ENCODE peak calls at places on chromosomes 4 and X, in seven cellular contexts. Z is cardiac muscle cell, L is GM06990, H is breast epithelium, T is mucosa of descending colon, Q is fibroblast of lung, X is dorsolateral prefrontal cortex. J is an unnamed sample.

GRCh38 chr4:16225681-16225995 is 633 bp downstream of the TAPT1 start:
- DNase-seq in Q (peak), L (no peak), X (no peak), Z (no peak), T (no peak), H (no peak), J (no peak)

GRCh38 chr4:4386736-4387392 is at the start of gene NSG1:
- DNase-seq in Q (no peak), H (no peak), X (peak), L (no peak), T (no peak), Z (peak), J (no peak)

GRCh38 chr4:127810551-127810950 is 28.4 kb downstream of the HSPA4L start:
- DNase-seq in L (no peak), T (no peak), X (no peak), Z (no peak), Q (no peak), H (no peak), J (no peak)

GRCh38 chr4:167290684-167291083 is 56.4 kb upstream of the SPOCK3 start:
- DNase-seq in H (no peak), X (no peak), Q (peak), T (no peak), L (no peak), Z (peak), J (no peak)

GRCh38 chr4:78512357-78512920 is 39.1 kb upstream of the ANXA3 start:
- DNase-seq in H (no peak), T (peak), L (no peak), X (no peak), Z (peak), Q (no peak), J (no peak)

GRCh38 chr4:166091914-166092510 is 219.0 kb downstream of the TLL1 start:
- DNase-seq in Q (peak), T (peak), L (peak), H (no peak), Z (peak), X (no peak), J (no peak)

GRCh38 chr4:1488831-1489638 is 82.8 kb upstream of the NKX1-1 start:
- DNase-seq in H (no peak), Z (no peak), L (no peak), Q (no peak), X (no peak), T (no peak), J (no peak)

GRCh38 chr4:56410247-56410646 is 23.0 kb upstream of the AASDH start:
- DNase-seq in T (peak), L (no peak), Z (peak), X (peak), H (no peak), Q (peak), J (no peak)

GRCh38 chr4:187167126-187167525 is 443.5 kb upstream of the FAT1 start:
- DNase-seq in Q (no peak), L (no peak), H (no peak), X (no peak), T (peak), Z (no peak), J (no peak)

GRCh38 chr4:157012781-157013180 is 41.2 kb upstream of the PDGFC start:
- DNase-seq in Q (no peak), X (no peak), T (no peak), Z (peak), H (no peak), L (no peak), J (no peak)

GRCh38 chr4:177726111-177726510 is 283.9 kb upstream of the AGA start:
- DNase-seq in Q (peak), H (no peak), T (no peak), L (no peak), X (no peak), Z (no peak), J (no peak)

GRCh38 chr4:158302076-158302866 is 92.0 kb downstream of the TMEM144 start:
- DNase-seq in X (no peak), T (no peak), H (no peak), Z (peak), L (no peak), Q (peak), J (no peak)

GRCh38 chrX:81174286-81174685 is 27.4 kb downstream of the HMGN5 start:
- DNase-seq in H (no peak), Q (peak), Z (peak), L (no peak), X (no peak), T (no peak), J (no peak)

GRCh38 chrX:101057095-101057714 is 5.3 kb upstream of the TRMT2B start:
- DNase-seq in T (no peak), Q (no peak), X (no peak), L (peak), Z (peak), H (no peak), J (no peak)

GRCh38 chr4:183447646-183448045 is 3.2 kb downstream of the CDKN2AIP start:
- DNase-seq in Z (no peak), Q (no peak), T (no peak), H (no peak), L (no peak), X (no peak), J (no peak)

GRCh38 chrX:23381688-23382087 is 47.0 kb downstream of the PTCHD1 start:
- DNase-seq in Q (no peak), T (no peak), L (no peak), Z (no peak), H (no peak), X (no peak), J (no peak)

GRCh38 chr4:87961993-87962791 is 13.3 kb upstream of the SPP1 start:
- DNase-seq in Q (peak), L (no peak), T (no peak), X (no peak), Z (peak), H (no peak), J (no peak)

GRCh38 chrX:155757366-155757765 is 123.8 kb upstream of the VAMP7 start:
- DNase-seq in Z (no peak), H (no peak), L (no peak), T (no peak), X (no peak), Q (no peak), J (no peak)

GRCh38 chr4:162683659-162684370 is 482.9 kb downstream of the NAF1 start:
- DNase-seq in Q (no peak), H (no peak), Z (no peak), T (no peak), L (no peak), X (no peak), J (no peak)

DNA sequence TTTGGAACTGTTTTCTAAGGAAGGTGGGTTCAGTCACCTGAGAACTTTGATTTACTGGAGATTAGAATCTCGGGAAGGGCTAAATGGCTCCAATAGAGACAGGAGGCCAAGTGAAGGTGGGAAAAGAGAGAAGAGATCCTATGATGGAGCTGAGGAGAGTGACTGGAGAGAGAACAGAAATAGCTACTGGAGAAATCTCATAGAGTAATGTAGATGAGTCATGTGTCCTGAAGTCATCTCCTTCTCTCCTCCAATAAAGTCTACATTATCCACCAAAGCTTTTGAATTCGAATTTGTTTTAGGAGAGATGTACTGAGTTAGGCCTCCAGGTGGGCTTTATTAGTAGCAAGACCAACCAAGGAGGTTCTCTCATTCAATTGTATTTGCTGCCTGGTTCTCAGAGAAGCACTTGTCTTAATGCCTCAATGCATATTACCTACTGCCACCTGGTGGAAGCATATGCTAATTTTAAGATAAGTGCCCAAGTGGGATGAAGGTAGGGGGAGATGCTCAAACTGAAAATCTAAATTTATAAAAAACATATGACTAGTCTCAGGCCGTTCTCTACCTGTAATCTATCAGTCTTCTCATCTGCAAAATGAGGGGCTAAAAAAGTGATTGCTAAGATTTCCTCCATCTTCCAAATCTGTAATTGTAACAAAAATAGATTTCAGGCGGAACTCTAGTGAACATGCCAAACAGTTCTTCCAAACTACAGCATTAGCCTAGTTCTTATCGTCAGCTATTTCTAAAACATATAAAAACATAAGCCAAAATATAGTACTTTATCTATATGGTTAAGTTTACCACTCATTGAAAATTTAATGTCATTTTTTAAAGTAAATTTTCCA is 24.4 kb downstream of the TXK start:
- DNase-seq in T (peak), Z (peak), L (no peak), X (no peak), H (no peak), Q (peak), J (no peak)
- TF ChIP-seq CTCF in T (peak), Z (peak), L (peak), X (peak), H (peak), Q (peak), J (peak)

DNA sequence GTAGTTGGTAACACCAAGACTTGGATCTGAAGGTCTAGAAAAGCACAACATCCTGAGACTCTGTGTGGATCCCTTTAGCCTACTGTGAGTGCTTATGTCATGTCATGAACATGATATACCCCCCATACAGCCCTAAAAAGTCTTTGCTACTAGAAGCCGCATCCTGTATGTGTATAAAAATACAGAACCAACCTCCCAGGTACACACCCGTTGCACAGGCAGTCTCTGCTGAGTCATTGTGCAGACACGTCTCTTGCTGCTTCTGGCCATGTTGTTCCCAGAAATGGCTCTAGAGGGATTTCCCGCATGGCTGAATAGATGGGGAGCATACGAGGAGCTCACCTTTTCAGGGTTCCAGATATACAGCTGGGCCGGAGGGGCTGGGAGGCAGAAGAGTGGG is 93.3 kb downstream of the MAMLD1 start:
- DNase-seq in Q (no peak), Z (no peak), X (no peak), H (no peak), T (no peak), L (no peak), J (no peak)
- TF ChIP-seq CTCF in Q (no peak), Z (no peak), X (no peak), H (no peak), T (no peak), L (no peak), J (no peak)

GRCh38 chrX:22273714-22274317 is 1.1 kb downstream of the CBLL2 start:
- DNase-seq in L (no peak), Q (no peak), Z (no peak), T (no peak), H (no peak), X (no peak), J (no peak)

GRCh38 chrX:22276781-22277180 is 4.1 kb downstream of the CBLL2 start:
- DNase-seq in X (no peak), Z (no peak), L (no peak), Q (peak), T (no peak), H (no peak), J (no peak)

GRCh38 chrX:22272613-22273012 is at the start of gene CBLL2:
- DNase-seq in H (no peak), L (no peak), Z (no peak), Q (no peak), T (no peak), X (no peak), J (no peak)

DNA sequence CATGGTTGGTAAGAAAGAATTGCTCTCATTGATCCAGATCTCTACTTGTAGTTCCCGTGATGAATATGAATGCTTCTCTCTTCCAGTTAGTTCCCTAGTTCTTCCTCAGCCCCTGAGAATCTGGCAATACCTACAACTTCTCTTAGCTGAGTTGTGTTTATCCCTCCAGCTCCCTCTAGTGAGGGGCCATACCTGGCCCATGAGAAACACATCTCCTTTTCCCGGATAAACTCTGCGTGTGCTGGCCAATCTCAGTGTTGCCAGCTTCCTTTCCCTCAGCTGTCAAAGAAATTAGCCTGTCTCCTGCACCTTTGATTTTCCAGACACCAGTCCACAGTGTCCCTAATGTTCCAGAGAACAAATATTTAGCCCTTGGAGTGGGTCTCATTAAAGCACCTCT is 5.7 kb downstream of the CBLL2 start:
- DNase-seq in X (no peak), H (no peak), Q (no peak), L (no peak), T (no peak), Z (no peak), J (no peak)
- TF ChIP-seq CTCF in X (no peak), H (no peak), Q (no peak), L (no peak), T (no peak), Z (no peak), J (no peak)

DNA sequence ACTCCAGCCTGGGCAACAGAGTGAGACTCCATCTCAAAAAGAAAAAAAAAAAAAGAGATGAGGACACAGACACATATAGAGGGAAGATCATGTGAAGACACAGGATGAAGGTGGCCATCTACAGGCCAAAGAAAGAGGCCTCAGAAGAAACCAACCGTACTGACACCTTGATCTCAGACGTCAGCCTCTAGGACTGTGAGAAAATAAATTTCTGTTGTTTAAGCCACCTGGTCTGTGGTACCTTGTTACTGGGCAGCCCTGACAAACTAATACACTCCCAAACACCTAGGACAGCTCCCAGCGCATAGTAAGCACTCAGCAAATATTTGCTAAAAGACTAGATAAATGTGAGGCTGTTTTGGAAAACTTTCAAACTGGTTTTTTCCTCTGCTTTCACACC is 59.2 kb upstream of the SMIM10 start:
- DNase-seq in Q (no peak), T (no peak), Z (no peak), H (no peak), X (no peak), L (no peak), J (no peak)
- TF ChIP-seq CTCF in Q (no peak), T (no peak), Z (no peak), H (no peak), X (no peak), L (no peak), J (no peak)

GRCh38 chrX:43121637-43122036 is 343.7 kb upstream of the PPP1R2C start:
- DNase-seq in H (no peak), L (no peak), Q (peak), T (peak), Z (peak), X (no peak), J (no peak)
- TF ChIP-seq CTCF in H (no peak), L (peak), Q (no peak), T (no peak), Z (no peak), X (no peak), J (no peak)

DNA sequence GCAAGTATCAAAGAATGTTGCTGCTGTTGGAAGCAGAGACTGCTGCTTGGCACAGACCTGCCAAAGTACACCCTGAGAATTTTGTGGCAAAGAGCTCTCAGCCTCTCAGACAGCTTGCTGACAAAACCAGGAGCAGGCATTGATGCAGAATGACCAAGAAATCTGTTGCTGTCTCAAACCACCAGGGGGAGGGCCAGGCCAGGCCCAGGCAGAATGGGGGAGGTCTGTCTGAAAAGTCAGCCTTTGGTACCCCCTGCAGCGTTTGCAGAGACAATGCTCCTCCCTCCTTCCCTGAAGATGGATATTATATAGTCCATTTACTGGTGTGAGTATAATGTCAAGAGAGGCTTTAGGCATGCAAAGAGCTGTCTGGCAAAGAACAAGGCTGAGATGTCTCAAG is 52.9 kb upstream of the TRPC5OS start:
- DNase-seq in Q (no peak), X (no peak), T (no peak), H (no peak), Z (no peak), L (peak), J (no peak)
- TF ChIP-seq CTCF in Q (no peak), X (no peak), T (no peak), H (no peak), Z (peak), L (peak), J (peak)

GRCh38 chrX:13270360-13270759 is 49.5 kb downstream of the ATXN3L start:
- DNase-seq in Z (no peak), H (no peak), Q (no peak), T (no peak), X (no peak), L (no peak), J (no peak)

GRCh38 chrX:13265549-13266132 is 54.2 kb downstream of the ATXN3L start:
- DNase-seq in L (no peak), T (no peak), X (no peak), Z (no peak), H (no peak), Q (no peak), J (no peak)

GRCh38 chrX:13272426-13272825 is 47.4 kb downstream of the ATXN3L start:
- DNase-seq in H (no peak), Q (no peak), L (no peak), X (no peak), Z (no peak), T (no peak), J (no peak)

GRCh38 chrX:13266641-13267420 is 53.0 kb downstream of the ATXN3L start:
- DNase-seq in X (no peak), T (no peak), Z (no peak), Q (no peak), H (no peak), L (no peak), J (no peak)

GRCh38 chrX:13268874-13269273 is 51.0 kb downstream of the ATXN3L start:
- DNase-seq in T (no peak), H (no peak), X (no peak), Q (no peak), L (no peak), Z (no peak), J (no peak)
- TF ChIP-seq CTCF in T (no peak), H (no peak), X (no peak), Q (no peak), L (no peak), Z (no peak), J (no peak)

DNA sequence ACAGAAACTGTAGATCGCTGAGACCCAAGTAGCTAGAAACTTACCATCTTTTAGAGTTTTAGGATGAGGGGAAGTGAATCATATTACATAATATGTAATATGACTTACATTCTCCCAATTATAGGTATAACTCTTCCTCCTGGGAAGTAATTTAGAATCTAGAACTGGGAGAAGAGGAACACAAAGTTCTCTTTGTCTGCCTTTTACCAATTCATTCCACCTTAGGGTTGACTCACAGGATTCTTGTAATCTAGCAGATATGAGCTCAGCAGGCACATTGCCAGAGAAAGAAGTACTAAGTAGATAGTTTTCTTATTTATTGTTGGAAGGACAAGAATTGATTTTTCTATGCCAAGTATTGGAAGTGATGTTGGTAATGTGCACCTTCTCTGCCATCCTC is 58.0 kb upstream of the CCSER1 start:
- DNase-seq in Z (peak), X (no peak), Q (no peak), H (no peak), T (no peak), L (no peak), J (no peak)
- TF ChIP-seq CTCF in Z (no peak), X (no peak), Q (no peak), H (no peak), T (no peak), L (no peak), J (no peak)

DNA sequence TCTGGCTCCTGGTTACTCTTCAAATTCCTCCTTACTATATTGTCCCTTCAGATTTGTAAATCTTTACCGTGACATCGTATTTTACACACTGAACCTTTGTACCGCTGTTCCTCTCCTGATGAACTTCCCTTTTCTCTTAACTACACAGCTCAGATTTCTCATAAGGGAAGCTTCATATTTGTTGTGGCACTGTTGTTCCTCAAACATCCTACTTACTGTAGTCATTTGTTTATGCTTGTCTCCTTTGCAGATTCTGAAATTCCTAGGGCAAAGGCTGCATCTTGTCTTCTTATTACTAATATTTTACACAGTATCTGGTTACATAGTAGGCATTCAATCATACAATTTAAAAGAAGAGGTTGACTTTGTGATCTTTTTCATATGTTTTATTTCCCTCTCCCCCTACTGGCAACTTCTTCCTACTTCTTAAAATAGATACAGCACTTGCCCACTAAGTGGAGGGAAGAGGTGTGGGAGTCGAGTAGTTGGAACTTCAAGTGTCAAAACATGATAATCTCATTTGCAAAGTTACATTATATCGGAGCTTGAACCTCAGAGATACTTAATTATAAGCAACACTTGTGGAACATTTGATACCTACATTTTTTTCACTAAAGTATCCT is 50.0 kb downstream of the TET2 start:
- DNase-seq in L (no peak), Z (no peak), Q (peak), H (no peak), X (no peak), T (peak), J (no peak)
- TF ChIP-seq CTCF in L (peak), Z (peak), Q (peak), H (no peak), X (no peak), T (no peak), J (no peak)